ENCODE peak calls at places on chromosomes 16 and 17, in eight cellular contexts. K is GM12865, C is prostate gland, W is aorta, L is lower leg skin, U is pancreas, R is AG04449, N is tibial nerve. V is an unnamed sample.

GRCh38 chr16:23691483-23692189 is 12.9 kb downstream of the PLK1 start:
- DNase-seq in K (no peak), C (no peak), W (peak), L (no peak), U (no peak), R (no peak), N (no peak), V (no peak)

GRCh38 chr16:67169011-67169451 is 1.3 kb upstream of the NOL3 start:
- DNase-seq in K (no peak), C (no peak), W (no peak), L (no peak), U (no peak), R (no peak), N (no peak), V (no peak)

GRCh38 chr16:13702614-13703013 is 217.3 kb upstream of the ERCC4 start:
- DNase-seq in K (no peak), C (peak), W (peak), L (no peak), U (no peak), R (no peak), N (no peak), V (no peak)

GRCh38 chr16:19136549-19137196 is 22.9 kb downstream of the ITPRIPL2 start:
- DNase-seq in K (no peak), C (no peak), W (no peak), L (peak), U (no peak), R (no peak), N (peak), V (no peak)

GRCh38 chr16:30731411-30731810 is 16.8 kb upstream of the PHKG2 start:
- DNase-seq in K (peak), C (no peak), W (no peak), L (no peak), U (no peak), R (no peak), N (no peak), V (no peak)

GRCh38 chr17:57676543-57676942 is 68.6 kb downstream of the CCDC182 start:
- DNase-seq in K (no peak), C (no peak), W (peak), L (peak), U (no peak), R (no peak), N (no peak), V (peak)

GRCh38 chr16:11358531-11358930 is 13.3 kb downstream of the RMI2 start:
- DNase-seq in K (no peak), C (no peak), W (no peak), L (no peak), U (no peak), R (no peak), N (no peak), V (no peak)

GRCh38 chr17:38606646-38607611 is 1.2 kb upstream of the SRCIN1 start:
- DNase-seq in K (no peak), C (peak), W (no peak), L (no peak), U (peak), R (no peak), N (no peak), V (no peak)

GRCh38 chr16:28951410-28951943 is 740 bp downstream of the NFATC2IP start:
- DNase-seq in K (peak), C (no peak), W (no peak), L (no peak), U (no peak), R (no peak), N (no peak), V (no peak)

GRCh38 chr16:3999890-4000325 is 116.3 kb downstream of the ADCY9 start:
- DNase-seq in K (no peak), C (no peak), W (no peak), L (no peak), U (no peak), R (no peak), N (no peak), V (no peak)

GRCh38 chr16:17171250-17172143 is 299.3 kb downstream of the XYLT1 start:
- DNase-seq in K (no peak), C (no peak), W (no peak), L (no peak), U (no peak), R (no peak), N (no peak), V (no peak)

GRCh38 chr17:47652570-47652969 is 2.9 kb downstream of the KPNB1 start:
- DNase-seq in K (no peak), C (no peak), W (no peak), L (peak), U (no peak), R (no peak), N (no peak), V (no peak)

GRCh38 chr17:77002103-77003045 is 134.2 kb downstream of the MGAT5B start:
- DNase-seq in K (no peak), C (no peak), W (no peak), L (no peak), U (no peak), R (no peak), N (no peak), V (no peak)

GRCh38 chr17:14298221-14298994 is 2.5 kb upstream of the HS3ST3B1 start:
- DNase-seq in K (no peak), C (no peak), W (peak), L (peak), U (no peak), R (no peak), N (no peak), V (no peak)

GRCh38 chr16:52379551-52379950 is 167.4 kb downstream of the TOX3 start:
- DNase-seq in K (no peak), C (no peak), W (no peak), L (no peak), U (no peak), R (no peak), N (no peak), V (no peak)

GRCh38 chr17:44269118-44269794 is 1.3 kb upstream of the SLC4A1 start:
- DNase-seq in K (no peak), C (no peak), W (no peak), L (no peak), U (no peak), R (no peak), N (no peak), V (no peak)

GRCh38 chr16:69848635-69849545 is 86.8 kb downstream of the WWP2 start:
- DNase-seq in K (no peak), C (peak), W (peak), L (peak), U (peak), R (peak), N (peak), V (peak)

GRCh38 chr17:76612977-76613851 is 27.6 kb upstream of the ST6GALNAC2 start:
- DNase-seq in K (peak), C (no peak), W (peak), L (no peak), U (no peak), R (no peak), N (no peak), V (no peak)

GRCh38 chr17:49235896-49236295 is 5.3 kb upstream of the PHOSPHO1 start:
- DNase-seq in K (no peak), C (no peak), W (no peak), L (no peak), U (no peak), R (no peak), N (no peak), V (no peak)

GRCh38 chr16:49548571-49548970 is 175.0 kb downstream of the C16orf78 start:
- DNase-seq in K (no peak), C (no peak), W (no peak), L (no peak), U (no peak), R (no peak), N (no peak), V (no peak)

GRCh38 chr17:1861391-1862010 is 31.7 kb downstream of the RPA1 start:
- DNase-seq in K (no peak), C (no peak), W (no peak), L (no peak), U (no peak), R (no peak), N (no peak), V (no peak)

GRCh38 chr17:3888343-3889171 is 4.3 kb downstream of the CAMKK1 start:
- DNase-seq in K (no peak), C (peak), W (peak), L (peak), U (no peak), R (peak), N (peak), V (peak)

GRCh38 chr16:56011808-56012478 is 136.8 kb upstream of the CES5A start:
- DNase-seq in K (no peak), C (no peak), W (no peak), L (no peak), U (no peak), R (no peak), N (no peak), V (no peak)

GRCh38 chr17:29113334-29113733 is 66.9 kb downstream of the MYO18A start:
- DNase-seq in K (no peak), C (no peak), W (no peak), L (no peak), U (no peak), R (no peak), N (no peak), V (no peak)

GRCh38 chr16:16109453-16110110 is 113.7 kb downstream of the ABCC6 start:
- DNase-seq in K (no peak), C (no peak), W (no peak), L (no peak), U (no peak), R (no peak), N (no peak), V (no peak)

GRCh38 chr16:50553731-50554360 is 5.7 kb downstream of the NKD1 start:
- DNase-seq in K (no peak), C (no peak), W (no peak), L (no peak), U (no peak), R (no peak), N (no peak), V (no peak)

GRCh38 chr17:6755281-6755680 is 565 bp upstream of the XAF1 start:
- DNase-seq in K (no peak), C (no peak), W (no peak), L (no peak), U (no peak), R (no peak), N (peak), V (no peak)
- H3K4me3 ChIP-seq in K (peak), C (peak), W (peak), L (no peak), U (peak), R (peak), N (peak), V (peak)

GRCh38 chr17:40694584-40694983 is 9.0 kb downstream of the KRT24 start:
- DNase-seq in K (no peak), C (peak), W (no peak), L (no peak), U (no peak), R (no peak), N (no peak), V (no peak)
- H3K4me3 ChIP-seq in K (no peak), C (no peak), W (no peak), L (no peak), U (no peak), R (no peak), N (no peak), V (no peak)

GRCh38 chr16:85536073-85536410 is 77.1 kb upstream of the GSE1 start:
- DNase-seq in K (no peak), C (no peak), W (no peak), L (no peak), U (no peak), R (no peak), N (no peak), V (no peak)
- H3K4me3 ChIP-seq in K (no peak), C (no peak), W (no peak), L (no peak), U (no peak), R (no peak), N (no peak), V (no peak)

DNA sequence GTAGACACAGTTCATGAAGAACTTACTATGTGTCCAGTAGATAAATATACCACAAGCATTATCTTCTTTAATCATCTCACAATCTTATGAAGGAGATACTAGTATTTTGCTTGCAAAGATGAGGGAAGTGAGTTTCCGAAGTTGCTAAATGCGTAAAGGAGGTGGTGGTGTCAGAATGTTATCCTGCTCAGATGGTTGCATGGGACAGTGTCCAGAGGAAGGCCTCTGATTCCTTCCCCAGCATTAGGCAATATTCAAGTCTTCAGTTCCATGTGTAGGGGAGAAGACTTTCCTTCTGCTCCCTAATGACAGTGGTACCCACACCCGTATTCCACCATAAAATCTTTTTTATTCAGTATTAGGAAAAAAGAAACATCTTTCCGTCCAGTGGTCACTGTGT is 263.3 kb downstream of the WWOX start:
- DNase-seq in K (no peak), C (no peak), W (no peak), L (no peak), U (no peak), R (no peak), N (no peak), V (no peak)
- H3K4me3 ChIP-seq in K (no peak), C (no peak), W (no peak), L (no peak), U (no peak), R (no peak), N (no peak), V (no peak)

GRCh38 chr17:55705847-55706246 is 16.8 kb downstream of the TMEM100 start:
- DNase-seq in K (peak), C (no peak), W (no peak), L (no peak), U (no peak), R (no peak), N (no peak), V (no peak)

GRCh38 chr17:55704412-55704811 is 18.3 kb downstream of the TMEM100 start:
- DNase-seq in K (peak), C (no peak), W (no peak), L (no peak), U (no peak), R (no peak), N (no peak), V (no peak)

GRCh38 chr17:55708575-55708974 is 14.1 kb downstream of the TMEM100 start:
- DNase-seq in K (no peak), C (no peak), W (no peak), L (no peak), U (no peak), R (no peak), N (no peak), V (no peak)

GRCh38 chr17:55709440-55709839 is 13.2 kb downstream of the TMEM100 start:
- DNase-seq in K (no peak), C (no peak), W (no peak), L (no peak), U (no peak), R (no peak), N (no peak), V (no peak)

GRCh38 chr17:55706808-55707773 is 15.6 kb downstream of the TMEM100 start:
- DNase-seq in K (no peak), C (no peak), W (no peak), L (no peak), U (no peak), R (no peak), N (no peak), V (no peak)
- H3K4me3 ChIP-seq in K (no peak), C (no peak), W (no peak), L (no peak), U (no peak), R (no peak), N (no peak), V (no peak)

DNA sequence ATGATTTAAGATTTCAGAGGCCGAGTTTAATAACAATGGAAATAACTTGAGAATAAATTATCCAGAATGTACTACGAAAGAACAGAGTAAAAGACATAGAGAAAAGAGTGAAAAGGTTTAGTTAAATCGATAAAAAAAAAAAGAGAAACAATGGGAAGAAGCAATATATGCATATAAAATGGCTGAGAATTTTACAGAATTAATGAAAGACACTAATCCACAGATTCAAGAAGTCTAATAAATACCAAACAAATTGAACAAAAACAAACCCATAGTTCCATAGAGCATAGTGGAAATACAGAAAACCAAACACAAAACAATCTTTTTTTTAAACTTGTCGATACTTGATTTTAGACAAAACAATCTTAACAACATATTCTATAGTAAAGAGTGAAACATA is 1.7 kb downstream of the PSME3IP1 start:
- DNase-seq in K (no peak), C (no peak), W (no peak), L (no peak), U (no peak), R (no peak), N (no peak), V (no peak)
- H3K4me3 ChIP-seq in K (peak), C (no peak), W (no peak), L (no peak), U (no peak), R (no peak), N (peak), V (peak)